ENCODE peak calls at places on chromosomes 13 and 19, in six cellular contexts. One of them, this sample, is unnamed.

GRCh38 chr19:6773323-6773931 is 919 bp downstream of the VAV1 start:
- DNase-seq in lung microvascular endothelial cell: no peak
- DNase-seq in AG09319: no peak
- DNase-seq in glutamatergic neuron: no peak
- DNase-seq in heart right ventricle: no peak
- DNase-seq in EL: no peak
- DNase-seq in this sample: no peak

GRCh38 chr19:45166723-45167252 is 6.0 kb upstream of the NKPD1 start:
- DNase-seq in AG09319: no peak
- DNase-seq in EL: no peak
- DNase-seq in lung microvascular endothelial cell: peak
- DNase-seq in glutamatergic neuron: peak
- DNase-seq in heart right ventricle: no peak
- DNase-seq in this sample: no peak

GRCh38 chr13:60431108-60431700 is 34.2 kb downstream of the TDRD3 start:
- DNase-seq in AG09319: peak
- DNase-seq in lung microvascular endothelial cell: peak
- DNase-seq in glutamatergic neuron: no peak
- DNase-seq in EL: peak
- DNase-seq in heart right ventricle: no peak
- DNase-seq in this sample: peak

GRCh38 chr19:29771708-29772415 is 39.9 kb upstream of the CCNE1 start:
- DNase-seq in AG09319: peak
- DNase-seq in EL: peak
- DNase-seq in heart right ventricle: peak
- DNase-seq in glutamatergic neuron: peak
- DNase-seq in lung microvascular endothelial cell: peak
- DNase-seq in this sample: peak

GRCh38 chr19:38920529-38921419 is 8.8 kb upstream of the CCER2 start:
- DNase-seq in EL: no peak
- DNase-seq in glutamatergic neuron: no peak
- DNase-seq in lung microvascular endothelial cell: no peak
- DNase-seq in heart right ventricle: no peak
- DNase-seq in AG09319: no peak
- DNase-seq in this sample: no peak

GRCh38 chr19:49869009-49869483 is 1.7 kb upstream of the PNKP start:
- DNase-seq in EL: no peak
- DNase-seq in AG09319: no peak
- DNase-seq in lung microvascular endothelial cell: no peak
- DNase-seq in glutamatergic neuron: peak
- DNase-seq in heart right ventricle: no peak
- DNase-seq in this sample: no peak

GRCh38 chr19:1762243-1763140 is 9.2 kb downstream of the ONECUT3 start:
- DNase-seq in AG09319: no peak
- DNase-seq in lung microvascular endothelial cell: no peak
- DNase-seq in glutamatergic neuron: no peak
- DNase-seq in heart right ventricle: no peak
- DNase-seq in EL: no peak
- DNase-seq in this sample: no peak

GRCh38 chr13:109743706-109744453 is 42.5 kb downstream of the IRS2 start:
- DNase-seq in AG09319: no peak
- DNase-seq in lung microvascular endothelial cell: peak
- DNase-seq in EL: peak
- DNase-seq in heart right ventricle: no peak
- DNase-seq in glutamatergic neuron: peak
- DNase-seq in this sample: peak

GRCh38 chr19:58409010-58409790 is 751 bp downstream of the ZNF584 start:
- DNase-seq in heart right ventricle: no peak
- DNase-seq in lung microvascular endothelial cell: peak
- DNase-seq in glutamatergic neuron: no peak
- DNase-seq in EL: peak
- DNase-seq in AG09319: no peak
- DNase-seq in this sample: no peak

GRCh38 chr13:112128052-112128610 is 61.2 kb downstream of the SOX1 start:
- DNase-seq in lung microvascular endothelial cell: no peak
- DNase-seq in AG09319: no peak
- DNase-seq in heart right ventricle: no peak
- DNase-seq in EL: no peak
- DNase-seq in glutamatergic neuron: no peak
- DNase-seq in this sample: no peak

GRCh38 chr19:54364775-54365257 is at the start of gene LAIR1:
- DNase-seq in EL: no peak
- DNase-seq in AG09319: no peak
- DNase-seq in glutamatergic neuron: no peak
- DNase-seq in heart right ventricle: no peak
- DNase-seq in lung microvascular endothelial cell: no peak
- DNase-seq in this sample: no peak

GRCh38 chr13:98676239-98676638 is 76.2 kb downstream of the SLC15A1 start:
- DNase-seq in lung microvascular endothelial cell: no peak
- DNase-seq in EL: no peak
- DNase-seq in heart right ventricle: no peak
- DNase-seq in AG09319: no peak
- DNase-seq in glutamatergic neuron: no peak
- DNase-seq in this sample: no peak

GRCh38 chr19:35516310-35516709 is 2.9 kb upstream of the DMKN start:
- DNase-seq in AG09319: no peak
- DNase-seq in heart right ventricle: no peak
- DNase-seq in EL: no peak
- DNase-seq in glutamatergic neuron: no peak
- DNase-seq in lung microvascular endothelial cell: no peak
- DNase-seq in this sample: no peak

GRCh38 chr19:7705387-7706187 is 3.7 kb upstream of the FCER2 start:
- DNase-seq in heart right ventricle: peak
- DNase-seq in lung microvascular endothelial cell: no peak
- DNase-seq in AG09319: no peak
- DNase-seq in glutamatergic neuron: no peak
- DNase-seq in EL: no peak
- DNase-seq in this sample: no peak

GRCh38 chr13:98492335-98493034 is 84.4 kb downstream of the STK24 start:
- DNase-seq in AG09319: no peak
- DNase-seq in heart right ventricle: no peak
- DNase-seq in glutamatergic neuron: no peak
- DNase-seq in EL: no peak
- DNase-seq in lung microvascular endothelial cell: no peak
- DNase-seq in this sample: no peak

GRCh38 chr13:27919299-27919933 is 384 bp upstream of the PDX1 start:
- DNase-seq in lung microvascular endothelial cell: no peak
- DNase-seq in EL: no peak
- DNase-seq in glutamatergic neuron: no peak
- DNase-seq in AG09319: no peak
- DNase-seq in heart right ventricle: no peak
- DNase-seq in this sample: no peak

GRCh38 chr19:18470153-18470552 is 32.2 kb upstream of the ISYNA1 start:
- DNase-seq in EL: no peak
- DNase-seq in heart right ventricle: no peak
- DNase-seq in glutamatergic neuron: peak
- DNase-seq in lung microvascular endothelial cell: peak
- DNase-seq in AG09319: no peak
- DNase-seq in this sample: no peak

GRCh38 chr13:61466280-61466679 is 50.6 kb upstream of the PCDH20 start:
- DNase-seq in AG09319: no peak
- DNase-seq in lung microvascular endothelial cell: no peak
- DNase-seq in heart right ventricle: no peak
- DNase-seq in glutamatergic neuron: no peak
- DNase-seq in EL: no peak
- DNase-seq in this sample: no peak

GRCh38 chr13:76879211-76879875 is 6.9 kb downstream of the KCTD12 start:
- DNase-seq in glutamatergic neuron: no peak
- DNase-seq in EL: peak
- DNase-seq in heart right ventricle: peak
- DNase-seq in lung microvascular endothelial cell: peak
- DNase-seq in AG09319: no peak
- DNase-seq in this sample: no peak

GRCh38 chr13:103218253-103218652 is 152.0 kb upstream of the SLC10A2 start:
- DNase-seq in heart right ventricle: no peak
- DNase-seq in EL: no peak
- DNase-seq in glutamatergic neuron: no peak
- DNase-seq in AG09319: no peak
- DNase-seq in lung microvascular endothelial cell: no peak
- DNase-seq in this sample: no peak

GRCh38 chr19:47768604-47769003 is 9.9 kb upstream of the SELENOW start:
- DNase-seq in AG09319: no peak
- DNase-seq in heart right ventricle: no peak
- DNase-seq in lung microvascular endothelial cell: no peak
- DNase-seq in EL: no peak
- DNase-seq in glutamatergic neuron: no peak
- DNase-seq in this sample: no peak

GRCh38 chr13:32001769-32002168 is 29.8 kb upstream of the FRY start:
- DNase-seq in EL: no peak
- DNase-seq in glutamatergic neuron: no peak
- DNase-seq in heart right ventricle: no peak
- DNase-seq in AG09319: no peak
- DNase-seq in lung microvascular endothelial cell: no peak
- DNase-seq in this sample: no peak

GRCh38 chr19:44617481-44617880 is 4.1 kb downstream of the IGSF23 start:
- DNase-seq in AG09319: no peak
- DNase-seq in glutamatergic neuron: no peak
- DNase-seq in lung microvascular endothelial cell: peak
- DNase-seq in EL: no peak
- DNase-seq in heart right ventricle: no peak
- DNase-seq in this sample: no peak

GRCh38 chr19:16095071-16095571 is 16.6 kb upstream of the RAB8A start:
- DNase-seq in lung microvascular endothelial cell: no peak
- DNase-seq in heart right ventricle: no peak
- DNase-seq in glutamatergic neuron: peak
- DNase-seq in EL: no peak
- DNase-seq in AG09319: no peak
- DNase-seq in this sample: no peak

GRCh38 chr19:14434157-14434501 is 1.0 kb downstream of the PKN1 start:
- DNase-seq in AG09319: no peak
- DNase-seq in EL: no peak
- DNase-seq in heart right ventricle: no peak
- DNase-seq in glutamatergic neuron: no peak
- DNase-seq in lung microvascular endothelial cell: peak
- DNase-seq in this sample: no peak

GRCh38 chr13:27918041-27918917 is 1.5 kb upstream of the PDX1 start:
- DNase-seq in glutamatergic neuron: peak
- DNase-seq in AG09319: no peak
- DNase-seq in lung microvascular endothelial cell: no peak
- DNase-seq in EL: no peak
- DNase-seq in heart right ventricle: no peak
- DNase-seq in this sample: no peak

GRCh38 chr19:5873617-5874199 is 3.4 kb upstream of the FUT5 start:
- DNase-seq in EL: no peak
- DNase-seq in glutamatergic neuron: no peak
- DNase-seq in AG09319: no peak
- DNase-seq in lung microvascular endothelial cell: no peak
- DNase-seq in heart right ventricle: no peak
- DNase-seq in this sample: no peak

GRCh38 chr13:55073000-55073399 is 2044.4 kb downstream of the OLFM4 start:
- DNase-seq in heart right ventricle: no peak
- DNase-seq in glutamatergic neuron: no peak
- DNase-seq in EL: no peak
- DNase-seq in AG09319: no peak
- DNase-seq in lung microvascular endothelial cell: no peak
- DNase-seq in this sample: no peak

GRCh38 chr19:46784262-46785053 is 3.9 kb downstream of the SLC1A5 start:
- DNase-seq in heart right ventricle: peak
- DNase-seq in AG09319: peak
- DNase-seq in lung microvascular endothelial cell: peak
- DNase-seq in glutamatergic neuron: peak
- DNase-seq in EL: peak
- DNase-seq in this sample: peak

GRCh38 chr19:41195675-41196497 is 2.9 kb downstream of the CYP2S1 start:
- DNase-seq in glutamatergic neuron: no peak
- DNase-seq in lung microvascular endothelial cell: no peak
- DNase-seq in heart right ventricle: no peak
- DNase-seq in AG09319: no peak
- DNase-seq in EL: peak
- DNase-seq in this sample: no peak

GRCh38 chr13:27273658-27274425 is 3.2 kb downstream of the RASL11A start:
- DNase-seq in AG09319: no peak
- DNase-seq in heart right ventricle: peak
- DNase-seq in EL: no peak
- DNase-seq in lung microvascular endothelial cell: no peak
- DNase-seq in glutamatergic neuron: no peak
- DNase-seq in this sample: no peak

GRCh38 chr13:99656092-99656745 is 154.9 kb downstream of the TM9SF2 start:
- DNase-seq in lung microvascular endothelial cell: peak
- DNase-seq in heart right ventricle: peak
- DNase-seq in EL: peak
- DNase-seq in glutamatergic neuron: peak
- DNase-seq in AG09319: peak
- DNase-seq in this sample: peak

GRCh38 chr13:103430368-103430767 is 364.2 kb upstream of the SLC10A2 start:
- DNase-seq in EL: no peak
- DNase-seq in lung microvascular endothelial cell: no peak
- DNase-seq in glutamatergic neuron: no peak
- DNase-seq in heart right ventricle: no peak
- DNase-seq in AG09319: no peak
- DNase-seq in this sample: no peak

GRCh38 chr19:39411006-39411831 is 1.2 kb upstream of the PLEKHG2 start:
- DNase-seq in AG09319: peak
- DNase-seq in heart right ventricle: no peak
- DNase-seq in glutamatergic neuron: no peak
- DNase-seq in lung microvascular endothelial cell: peak
- DNase-seq in EL: no peak
- DNase-seq in this sample: no peak

GRCh38 chr19:15300533-15301194 is 31.7 kb downstream of the BRD4 start:
- DNase-seq in AG09319: peak
- DNase-seq in heart right ventricle: no peak
- DNase-seq in lung microvascular endothelial cell: no peak
- DNase-seq in EL: peak
- DNase-seq in glutamatergic neuron: no peak
- DNase-seq in this sample: peak

GRCh38 chr13:40608308-40608707 is 58.1 kb downstream of the FOXO1 start:
- DNase-seq in glutamatergic neuron: no peak
- DNase-seq in AG09319: no peak
- DNase-seq in EL: no peak
- DNase-seq in lung microvascular endothelial cell: no peak
- DNase-seq in heart right ventricle: no peak
- DNase-seq in this sample: no peak

GRCh38 chr13:44293908-44294735 is 79.5 kb upstream of the SERP2 start:
- DNase-seq in EL: no peak
- DNase-seq in glutamatergic neuron: no peak
- DNase-seq in heart right ventricle: no peak
- DNase-seq in AG09319: no peak
- DNase-seq in lung microvascular endothelial cell: peak
- DNase-seq in this sample: no peak

GRCh38 chr19:16417660-16418596 is 53.8 kb downstream of the EPS15L1 start:
- DNase-seq in EL: peak
- DNase-seq in lung microvascular endothelial cell: peak
- DNase-seq in glutamatergic neuron: peak
- DNase-seq in heart right ventricle: peak
- DNase-seq in AG09319: no peak
- DNase-seq in this sample: no peak